ENCODE peak calls at places on chromosomes 16 and 17, in four cellular contexts. F, B, Z and X are unnamed samples.

GRCh38 chr16:86723699-86724098 is 145.3 kb downstream of the FOXL1 start:
- DNase-seq in F (no peak), B (no peak), Z (no peak), X (no peak)

GRCh38 chr17:14866266-14866665 is 398.9 kb downstream of the PMP22 start:
- DNase-seq in F (no peak), B (no peak), Z (no peak), X (no peak)

GRCh38 chr17:61427567-61427966 is 24.7 kb upstream of the TBX4 start:
- DNase-seq in F (no peak), B (no peak), Z (no peak), X (no peak)

GRCh38 chr16:29978564-29979270 is 5.0 kb downstream of the TAOK2 start:
- DNase-seq in F (no peak), B (no peak), Z (no peak), X (no peak)

GRCh38 chr16:15578824-15579223 is 64.1 kb downstream of the MARF1 start:
- DNase-seq in F (no peak), B (no peak), Z (no peak), X (no peak)

GRCh38 chr16:49640606-49641005 is 215.3 kb downstream of the ZNF423 start:
- DNase-seq in F (no peak), B (no peak), Z (no peak), X (no peak)

GRCh38 chr16:47916266-47916665 is 239.5 kb downstream of the ABCC12 start:
- DNase-seq in F (peak), B (no peak), Z (no peak), X (no peak)

GRCh38 chr16:50683689-50684374 is 2.7 kb upstream of the SNX20 start:
- DNase-seq in F (no peak), B (no peak), Z (peak), X (peak)

GRCh38 chr17:45138911-45139532 is 3.5 kb downstream of the ACBD4 start:
- DNase-seq in F (no peak), B (no peak), Z (peak), X (no peak)

GRCh38 chr16:58187657-58188430 is 10.1 kb downstream of the CSNK2A2 start:
- DNase-seq in F (no peak), B (no peak), Z (no peak), X (no peak)

GRCh38 chr17:38707678-38708351 is 2.7 kb downstream of the MLLT6 start:
- DNase-seq in F (no peak), B (no peak), Z (no peak), X (no peak)

GRCh38 chr17:10111907-10112452 is 86.4 kb downstream of the GAS7 start:
- DNase-seq in F (no peak), B (no peak), Z (no peak), X (no peak)

GRCh38 chr16:54928016-54928356 is 2.7 kb upstream of the IRX5 start:
- DNase-seq in F (no peak), B (peak), Z (no peak), X (no peak)

GRCh38 chr17:39212841-39213480 is 12.8 kb downstream of the STAC2 start:
- DNase-seq in F (no peak), B (no peak), Z (no peak), X (peak)

GRCh38 chr16:50059669-50060068 is 6.1 kb upstream of the HEATR3 start:
- DNase-seq in F (no peak), B (no peak), Z (no peak), X (no peak)

GRCh38 chr16:4409081-4409932 is 7.1 kb downstream of the CORO7 start:
- DNase-seq in F (peak), B (no peak), Z (no peak), X (no peak)

GRCh38 chr17:42612013-42612412 is 2.5 kb downstream of the TUBG1 start:
- DNase-seq in F (no peak), B (no peak), Z (no peak), X (no peak)

GRCh38 chr16:4437366-4437765 is 11.7 kb downstream of the DNAJA3 start:
- DNase-seq in F (no peak), B (no peak), Z (no peak), X (no peak)

GRCh38 chr16:65769776-65770438 is 596.6 kb upstream of the CDH5 start:
- DNase-seq in F (no peak), B (no peak), Z (no peak), X (no peak)

GRCh38 chr16:16915771-16916170 is 536.8 kb downstream of the NPIPA7 start:
- DNase-seq in F (no peak), B (no peak), Z (no peak), X (no peak)

GRCh38 chr17:18017958-18018357 is 21.0 kb downstream of the ATPAF2 start:
- DNase-seq in F (no peak), B (no peak), Z (no peak), X (no peak)

GRCh38 chr16:23227529-23227928 is 45.0 kb downstream of the SCNN1G start:
- DNase-seq in F (no peak), B (no peak), Z (no peak), X (no peak)

GRCh38 chr16:23225109-23225508 is 42.6 kb downstream of the SCNN1G start:
- DNase-seq in F (no peak), B (no peak), Z (no peak), X (no peak)

GRCh38 chr16:23222929-23223328 is 40.4 kb downstream of the SCNN1G start:
- DNase-seq in F (no peak), B (no peak), Z (no peak), X (no peak)

GRCh38 chr16:23223368-23223767 is 40.8 kb downstream of the SCNN1G start:
- DNase-seq in F (no peak), B (no peak), Z (no peak), X (no peak)

DNA sequence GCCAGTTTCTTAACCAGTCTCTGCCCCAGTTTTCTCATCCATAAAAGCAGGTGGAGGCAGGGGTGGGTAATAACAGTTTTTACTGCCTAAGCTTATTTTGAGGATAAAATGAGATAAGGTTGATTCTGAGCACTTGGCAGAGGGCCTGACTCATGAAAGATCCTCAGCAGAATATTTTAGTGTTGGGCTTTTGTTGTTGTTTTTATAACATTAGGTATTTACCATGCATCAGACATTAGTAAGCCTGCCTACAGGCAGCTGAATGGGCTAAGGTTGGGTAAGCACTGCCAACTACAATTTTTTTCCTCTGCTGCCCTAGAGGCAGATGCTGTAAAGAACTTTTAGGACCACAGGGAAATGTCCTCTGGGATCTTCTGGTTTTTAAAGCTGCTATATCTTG is 43.1 kb downstream of the SCNN1G start:
- DNase-seq in F (no peak), B (no peak), Z (no peak), X (no peak)
- H3K4me3 ChIP-seq in F (no peak), B (no peak), Z (no peak), X (no peak)

GRCh38 chr16:88634141-88634993 is 4.0 kb upstream of the IL17C start:
- DNase-seq in F (no peak), B (peak), Z (peak), X (peak)
- H3K4me3 ChIP-seq in F (peak), B (peak), Z (peak), X (peak)

GRCh38 chr16:81003610-81004460 is 2.9 kb downstream of the CMC2 start:
- DNase-seq in F (no peak), B (no peak), Z (no peak), X (no peak)

GRCh38 chr16:81003064-81003463 is 3.6 kb downstream of the CMC2 start:
- DNase-seq in F (no peak), B (no peak), Z (no peak), X (no peak)

GRCh38 chr16:81006472-81007311 is at the start of the genes CENPN and CMC2:
- DNase-seq in F (peak), B (peak), Z (peak), X (peak)

GRCh38 chr16:81005644-81006471 is 827 bp downstream of the CMC2 start:
- DNase-seq in F (no peak), B (no peak), Z (no peak), X (peak)

GRCh38 chr16:81004646-81005353 is 1.9 kb downstream of the CMC2 start:
- DNase-seq in F (no peak), B (peak), Z (no peak), X (no peak)
- H3K4me3 ChIP-seq in F (peak), B (no peak), Z (peak), X (peak)

DNA sequence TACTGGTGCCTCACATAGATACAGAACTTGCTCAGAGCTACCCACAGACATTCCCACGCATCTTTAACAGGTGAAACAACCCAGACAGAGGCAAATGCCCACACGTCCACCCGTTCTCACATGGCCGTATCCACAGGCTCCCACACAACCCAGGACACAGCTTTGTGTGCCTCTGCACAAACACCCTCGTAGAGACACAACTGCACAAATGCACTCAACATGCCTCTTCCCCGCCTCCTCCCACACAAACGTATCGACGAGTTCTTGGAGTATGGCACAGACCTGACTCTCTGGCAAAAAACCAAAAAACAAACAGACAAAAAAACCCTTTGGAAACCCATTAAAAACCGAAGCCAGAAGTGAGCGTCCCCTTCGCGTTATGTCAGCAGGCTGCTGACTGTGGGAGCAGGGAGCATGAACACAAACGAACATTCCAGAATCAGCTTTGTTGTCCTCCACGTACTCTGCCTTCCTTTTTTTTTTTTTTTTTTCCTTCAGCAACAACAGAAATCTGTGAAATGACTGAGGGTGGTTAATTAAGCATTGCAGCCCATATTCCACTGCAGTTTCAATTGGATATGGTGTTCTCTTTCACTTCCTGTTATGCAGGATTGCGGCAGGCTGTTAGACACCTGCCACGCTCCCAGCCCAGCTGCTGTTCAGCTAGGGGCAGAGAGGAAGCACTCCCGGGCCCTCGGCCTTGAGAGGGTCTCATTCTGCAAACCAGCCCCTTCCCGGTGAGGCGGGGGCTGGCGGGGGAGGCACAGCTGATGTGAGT is 313.7 kb downstream of the MAF start:
- DNase-seq in F (no peak), B (no peak), Z (peak), X (peak)
- H3K4me3 ChIP-seq in F (no peak), B (no peak), Z (peak), X (no peak)

GRCh38 chr17:179721-180379 is 1.6 kb downstream of the DOC2B start:
- DNase-seq in F (no peak), B (no peak), Z (no peak), X (no peak)
- H3K4me3 ChIP-seq in F (no peak), B (peak), Z (no peak), X (peak)

DNA sequence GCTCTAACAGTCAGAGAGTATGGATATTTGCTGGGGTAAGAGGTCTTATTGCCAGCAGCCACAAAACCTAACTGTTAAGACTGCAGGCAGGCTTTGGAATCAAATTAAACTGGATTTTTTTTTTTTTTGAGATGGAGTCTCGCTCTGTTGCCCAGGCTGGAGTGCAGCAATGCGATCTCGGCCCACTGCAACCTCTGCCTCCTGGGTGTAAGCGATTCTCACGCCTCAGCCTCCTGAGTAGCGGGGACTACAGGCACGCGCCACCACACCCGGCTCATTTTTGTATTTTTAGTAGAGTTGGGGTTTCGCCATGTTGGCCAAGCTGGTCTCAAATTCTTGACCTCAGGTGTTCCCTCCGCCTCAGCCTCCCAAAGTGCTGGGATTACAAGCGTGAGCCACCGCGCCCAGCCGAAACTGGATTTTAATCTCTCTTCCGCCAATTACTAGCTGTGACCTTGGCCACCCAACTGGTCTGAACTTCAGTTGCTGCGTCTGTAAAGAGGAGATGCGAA is 889 bp downstream of the MRPL10 start:
- DNase-seq in F (no peak), B (no peak), Z (peak), X (no peak)
- H3K4me3 ChIP-seq in F (peak), B (no peak), Z (peak), X (peak)